ENCODE peak calls at places on chromosomes 13 and 19, in ten cellular contexts. One of them, this sample, is unnamed.

GRCh38 chr19:38457202-38457601 is 23.7 kb downstream of the RYR1 start:
- DNase-seq in neural progenitor cell: no peak
- DNase-seq in GM12878: no peak
- DNase-seq in HCT116: no peak
- DNase-seq in keratinocyte: no peak
- DNase-seq in fibroblast of lung: no peak
- DNase-seq in GM23248: no peak
- DNase-seq in PC-3: no peak
- DNase-seq in DND-41: no peak
- DNase-seq in MM.1S: no peak
- DNase-seq in this sample: no peak

GRCh38 chr13:108679989-108680388 is 50.6 kb downstream of the MYO16 start:
- DNase-seq in neural progenitor cell: no peak
- DNase-seq in GM12878: no peak
- DNase-seq in HCT116: no peak
- DNase-seq in keratinocyte: no peak
- DNase-seq in fibroblast of lung: no peak
- DNase-seq in GM23248: no peak
- DNase-seq in PC-3: no peak
- DNase-seq in DND-41: no peak
- DNase-seq in MM.1S: no peak
- DNase-seq in this sample: no peak

GRCh38 chr13:99045396-99045795 is 67.5 kb upstream of the DOCK9 start:
- DNase-seq in neural progenitor cell: no peak
- DNase-seq in GM12878: no peak
- DNase-seq in HCT116: no peak
- DNase-seq in keratinocyte: no peak
- DNase-seq in fibroblast of lung: peak
- DNase-seq in GM23248: no peak
- DNase-seq in PC-3: no peak
- DNase-seq in DND-41: no peak
- DNase-seq in MM.1S: no peak
- DNase-seq in this sample: no peak

GRCh38 chr19:362154-362553 is 17.6 kb upstream of the MIER2 start:
- DNase-seq in neural progenitor cell: no peak
- DNase-seq in GM12878: no peak
- DNase-seq in HCT116: no peak
- DNase-seq in keratinocyte: no peak
- DNase-seq in fibroblast of lung: no peak
- DNase-seq in GM23248: no peak
- DNase-seq in PC-3: no peak
- DNase-seq in DND-41: no peak
- DNase-seq in MM.1S: no peak
- DNase-seq in this sample: no peak

GRCh38 chr19:54653181-54653809 is 9.5 kb upstream of the LILRB4 start:
- DNase-seq in neural progenitor cell: no peak
- DNase-seq in GM12878: no peak
- DNase-seq in HCT116: peak
- DNase-seq in keratinocyte: no peak
- DNase-seq in fibroblast of lung: peak
- DNase-seq in GM23248: peak
- DNase-seq in PC-3: peak
- DNase-seq in DND-41: no peak
- DNase-seq in MM.1S: peak
- DNase-seq in this sample: no peak

GRCh38 chr13:52449323-52450011 is 967 bp downstream of the VPS36 start:
- DNase-seq in neural progenitor cell: no peak
- DNase-seq in GM12878: no peak
- DNase-seq in HCT116: no peak
- DNase-seq in keratinocyte: no peak
- DNase-seq in fibroblast of lung: no peak
- DNase-seq in GM23248: no peak
- DNase-seq in PC-3: no peak
- DNase-seq in DND-41: no peak
- DNase-seq in MM.1S: peak
- DNase-seq in this sample: no peak

GRCh38 chr13:47650221-47650620 is 350.9 kb downstream of the SUCLA2 start:
- DNase-seq in neural progenitor cell: no peak
- DNase-seq in GM12878: no peak
- DNase-seq in HCT116: no peak
- DNase-seq in keratinocyte: no peak
- DNase-seq in fibroblast of lung: no peak
- DNase-seq in GM23248: no peak
- DNase-seq in PC-3: no peak
- DNase-seq in DND-41: no peak
- DNase-seq in MM.1S: no peak
- DNase-seq in this sample: no peak

GRCh38 chr13:43546260-43546659 is 240.5 kb downstream of the ENOX1 start:
- DNase-seq in neural progenitor cell: peak
- DNase-seq in GM12878: no peak
- DNase-seq in HCT116: no peak
- DNase-seq in keratinocyte: no peak
- DNase-seq in fibroblast of lung: peak
- DNase-seq in GM23248: no peak
- DNase-seq in PC-3: no peak
- DNase-seq in DND-41: peak
- DNase-seq in MM.1S: no peak
- DNase-seq in this sample: no peak

GRCh38 chr19:49656456-49657109 is 9.1 kb downstream of the IRF3 start:
- DNase-seq in neural progenitor cell: no peak
- DNase-seq in GM12878: no peak
- DNase-seq in HCT116: no peak
- DNase-seq in keratinocyte: no peak
- DNase-seq in fibroblast of lung: no peak
- DNase-seq in GM23248: no peak
- DNase-seq in PC-3: no peak
- DNase-seq in DND-41: no peak
- DNase-seq in MM.1S: no peak
- DNase-seq in this sample: no peak

GRCh38 chr13:113981201-113981605 is 7.3 kb upstream of the C13orf46 start:
- DNase-seq in neural progenitor cell: no peak
- DNase-seq in GM12878: no peak
- DNase-seq in HCT116: peak
- DNase-seq in keratinocyte: peak
- DNase-seq in fibroblast of lung: no peak
- DNase-seq in GM23248: peak
- DNase-seq in PC-3: peak
- DNase-seq in DND-41: no peak
- DNase-seq in MM.1S: no peak
- DNase-seq in this sample: no peak

GRCh38 chr19:3979674-3980352 is 5.5 kb downstream of the EEF2 start:
- DNase-seq in neural progenitor cell: no peak
- DNase-seq in GM12878: no peak
- DNase-seq in HCT116: no peak
- DNase-seq in keratinocyte: peak
- DNase-seq in fibroblast of lung: no peak
- DNase-seq in GM23248: peak
- DNase-seq in PC-3: no peak
- DNase-seq in DND-41: no peak
- DNase-seq in MM.1S: no peak
- DNase-seq in this sample: no peak

GRCh38 chr13:84481958-84482357 is 599.7 kb upstream of the SLITRK1 start:
- DNase-seq in neural progenitor cell: no peak
- DNase-seq in GM12878: no peak
- DNase-seq in HCT116: no peak
- DNase-seq in keratinocyte: no peak
- DNase-seq in fibroblast of lung: peak
- DNase-seq in GM23248: peak
- DNase-seq in PC-3: no peak
- DNase-seq in DND-41: no peak
- DNase-seq in MM.1S: no peak
- DNase-seq in this sample: no peak

GRCh38 chr19:54380897-54381296 is 16.2 kb upstream of the LAIR1 start:
- DNase-seq in neural progenitor cell: no peak
- DNase-seq in GM12878: no peak
- DNase-seq in HCT116: no peak
- DNase-seq in keratinocyte: no peak
- DNase-seq in fibroblast of lung: no peak
- DNase-seq in GM23248: no peak
- DNase-seq in PC-3: no peak
- DNase-seq in DND-41: no peak
- DNase-seq in MM.1S: no peak
- DNase-seq in this sample: no peak

DNA sequence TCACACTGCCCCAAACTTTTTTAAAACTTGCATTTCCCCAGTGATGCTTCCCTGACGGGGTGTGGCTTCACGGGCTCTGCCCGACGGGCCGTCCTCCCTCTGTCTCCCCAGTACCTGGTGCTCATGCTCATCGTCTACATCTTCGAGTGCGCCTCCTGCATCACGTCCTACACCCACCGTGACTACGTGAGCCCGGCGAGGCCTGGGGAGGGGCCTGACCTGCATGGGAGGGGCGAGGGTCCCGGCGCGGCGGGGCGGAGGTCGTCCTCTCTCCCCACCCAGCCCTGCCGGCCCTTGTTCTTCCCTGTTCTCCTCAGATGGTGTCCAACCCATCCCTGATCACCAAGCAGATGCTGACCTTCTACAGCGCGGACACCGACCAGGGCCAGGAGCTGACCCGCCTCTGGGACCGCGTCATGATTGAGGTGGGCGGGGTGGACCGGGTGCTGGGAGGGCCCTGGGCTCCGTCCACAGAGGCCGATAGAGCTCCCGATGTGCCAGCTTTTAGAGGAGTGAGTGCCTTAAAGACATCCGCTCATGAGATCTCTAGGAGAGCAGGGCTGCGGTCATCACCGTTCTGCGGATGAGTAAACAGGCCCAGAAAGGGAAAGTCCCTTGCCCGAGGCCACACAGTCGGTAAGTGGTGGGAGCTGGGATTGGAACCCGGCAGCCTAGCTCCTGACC is 6.9 kb downstream of the UPK1A start:
- DNase-seq in neural progenitor cell: peak
- DNase-seq in GM12878: no peak
- DNase-seq in HCT116: peak
- DNase-seq in keratinocyte: peak
- DNase-seq in fibroblast of lung: peak
- DNase-seq in GM23248: peak
- DNase-seq in PC-3: no peak
- DNase-seq in DND-41: no peak
- DNase-seq in MM.1S: peak
- DNase-seq in this sample: peak
- H3K4me3 ChIP-seq in neural progenitor cell: peak
- H3K4me3 ChIP-seq in GM12878: peak
- H3K4me3 ChIP-seq in HCT116: peak
- H3K4me3 ChIP-seq in keratinocyte: peak
- H3K4me3 ChIP-seq in fibroblast of lung: peak
- H3K4me3 ChIP-seq in GM23248: peak
- H3K4me3 ChIP-seq in PC-3: no peak
- H3K4me3 ChIP-seq in DND-41: no peak
- H3K4me3 ChIP-seq in MM.1S: peak
- H3K4me3 ChIP-seq in this sample: peak

DNA sequence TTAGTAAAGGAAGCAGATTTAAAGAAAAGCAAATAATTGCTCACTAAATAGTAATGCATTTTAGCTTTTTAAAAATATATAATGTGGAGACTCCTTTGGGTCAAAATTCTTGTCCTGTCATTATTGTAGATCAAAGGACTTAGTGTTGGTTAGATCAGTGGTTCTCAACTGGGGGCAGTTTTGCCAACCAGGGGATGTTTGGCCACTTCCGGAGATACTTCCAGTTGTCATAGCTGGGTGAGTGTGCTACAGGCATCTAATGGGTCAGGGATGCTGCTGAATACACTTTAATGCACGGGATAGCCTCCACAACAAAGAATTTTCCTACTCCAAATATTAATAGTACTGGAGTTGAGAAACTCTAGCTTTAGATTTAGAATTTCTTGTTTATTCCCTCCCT is 126.8 kb downstream of the LMO7 start:
- DNase-seq in neural progenitor cell: no peak
- DNase-seq in GM12878: peak
- DNase-seq in HCT116: no peak
- DNase-seq in keratinocyte: no peak
- DNase-seq in fibroblast of lung: no peak
- DNase-seq in GM23248: no peak
- DNase-seq in PC-3: no peak
- DNase-seq in DND-41: no peak
- DNase-seq in MM.1S: no peak
- DNase-seq in this sample: no peak
- TF ChIP-seq EZH2 in neural progenitor cell: no peak
- TF ChIP-seq EZH2 in GM12878: no peak
- TF ChIP-seq EZH2 in HCT116: no peak
- TF ChIP-seq EZH2 in keratinocyte: no peak
- TF ChIP-seq EZH2 in fibroblast of lung: no peak
- TF ChIP-seq EZH2 in GM23248: no peak
- TF ChIP-seq EZH2 in PC-3: no peak
- TF ChIP-seq EZH2 in DND-41: no peak
- TF ChIP-seq EZH2 in MM.1S: no peak
- TF ChIP-seq EZH2 in this sample: no peak

GRCh38 chr19:45900661-45901431 is 1.6 kb downstream of the MYPOP start:
- DNase-seq in neural progenitor cell: no peak
- DNase-seq in GM12878: no peak
- DNase-seq in HCT116: no peak
- DNase-seq in keratinocyte: no peak
- DNase-seq in fibroblast of lung: no peak
- DNase-seq in GM23248: no peak
- DNase-seq in PC-3: no peak
- DNase-seq in DND-41: no peak
- DNase-seq in MM.1S: no peak
- DNase-seq in this sample: peak
- H3K4me3 ChIP-seq in neural progenitor cell: peak
- H3K4me3 ChIP-seq in GM12878: peak
- H3K4me3 ChIP-seq in HCT116: no peak
- H3K4me3 ChIP-seq in keratinocyte: peak
- H3K4me3 ChIP-seq in fibroblast of lung: peak
- H3K4me3 ChIP-seq in GM23248: peak
- H3K4me3 ChIP-seq in PC-3: peak
- H3K4me3 ChIP-seq in DND-41: no peak
- H3K4me3 ChIP-seq in MM.1S: no peak
- H3K4me3 ChIP-seq in this sample: peak

DNA sequence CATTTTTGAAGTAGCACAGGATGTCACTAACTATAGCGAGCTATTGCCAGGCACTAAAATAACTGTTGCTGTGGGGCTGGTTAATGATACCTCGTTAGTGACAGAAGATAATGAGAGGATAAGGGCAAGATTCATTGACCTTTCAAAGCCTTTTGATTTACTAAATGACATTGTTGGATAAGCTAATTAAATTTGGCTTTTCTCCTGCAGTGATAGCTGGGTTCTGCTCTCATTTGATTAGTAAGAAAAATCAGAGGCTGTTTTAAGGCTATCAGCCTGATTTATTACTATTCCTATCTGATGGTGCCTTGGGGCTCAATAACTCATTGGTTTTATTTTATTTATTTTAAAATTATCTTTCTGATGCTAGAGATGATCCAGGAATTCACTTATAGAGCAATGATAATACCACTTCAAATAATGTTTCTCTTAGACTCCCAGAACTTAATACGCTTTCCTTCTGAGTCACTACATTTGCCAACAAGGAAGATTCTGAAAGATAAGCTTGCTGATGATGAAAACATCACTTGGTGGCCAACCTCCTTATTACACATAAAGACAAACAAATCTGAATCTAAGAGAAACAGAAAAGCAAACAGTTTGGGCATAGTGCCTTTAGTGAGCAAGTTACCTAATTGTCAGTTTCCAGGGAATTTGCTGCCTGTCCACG is 501.3 kb upstream of the ARGLU1 start:
- DNase-seq in neural progenitor cell: peak
- DNase-seq in GM12878: no peak
- DNase-seq in HCT116: no peak
- DNase-seq in keratinocyte: no peak
- DNase-seq in fibroblast of lung: peak
- DNase-seq in GM23248: no peak
- DNase-seq in PC-3: peak
- DNase-seq in DND-41: no peak
- DNase-seq in MM.1S: no peak
- DNase-seq in this sample: peak
- TF ChIP-seq EZH2 in neural progenitor cell: no peak
- TF ChIP-seq EZH2 in GM12878: no peak
- TF ChIP-seq EZH2 in HCT116: no peak
- TF ChIP-seq EZH2 in keratinocyte: no peak
- TF ChIP-seq EZH2 in fibroblast of lung: no peak
- TF ChIP-seq EZH2 in GM23248: no peak
- TF ChIP-seq EZH2 in PC-3: no peak
- TF ChIP-seq EZH2 in DND-41: no peak
- TF ChIP-seq EZH2 in MM.1S: no peak
- TF ChIP-seq EZH2 in this sample: no peak

This sample was measured in hepatocyte.